ENCODE peak calls at places on chromosomes 3 and 15, in four cellular contexts. U is HepG2, P is GM12878, M is H1. I is an unnamed sample.

GRCh38 chr3:121111914-121112612 is 204.1 kb downstream of the STXBP5L start:
- DNase-seq in U (peak; percentile 14), M (peak; percentile 50), P (no peak), I (peak; percentile 14)

GRCh38 chr3:159818399-159818798 is 170.2 kb upstream of the IL12A start:
- DNase-seq in U (peak; percentile 31), P (no peak), M (peak; percentile 56), I (no peak)

GRCh38 chr3:55735976-55736375 is 248.9 kb upstream of the WNT5A start:
- DNase-seq in U (no peak), M (no peak), P (no peak), I (no peak)

GRCh38 chr3:49785565-49786356 is 581 bp downstream of the IP6K1 start:
- DNase-seq in M (no peak), P (no peak), U (no peak), I (no peak)

GRCh38 chr3:135565481-135565880 is 400.0 kb upstream of the PPP2R3A start:
- DNase-seq in M (no peak), U (no peak), P (no peak), I (no peak)

GRCh38 chr3:67614195-67614594 is 40.2 kb downstream of the SUCLG2 start:
- DNase-seq in U (no peak), M (no peak), P (no peak), I (no peak)

GRCh38 chr3:136659253-136659652 is 92.9 kb downstream of the STAG1 start:
- DNase-seq in U (no peak), P (no peak), M (no peak), I (peak; percentile 37)

GRCh38 chr3:122200681-122201080 is 17.2 kb downstream of the CASR start:
- DNase-seq in M (no peak), U (no peak), P (no peak), I (no peak)

GRCh38 chr15:77486542-77487478 is 66.1 kb downstream of the HMG20A start:
- DNase-seq in P (no peak), U (no peak), M (no peak), I (no peak)

GRCh38 chr15:93203036-93203435 is 114.0 kb upstream of the RGMA start:
- DNase-seq in M (peak; percentile 35), U (no peak), P (no peak), I (no peak)

GRCh38 chr15:48530528-48530927 is 115.0 kb downstream of the FBN1 start:
- DNase-seq in U (no peak), P (no peak), M (no peak), I (no peak)

GRCh38 chr3:123028233-123028828 is 768 bp upstream of the SEMA5B start:
- DNase-seq in M (no peak), P (no peak), U (peak; percentile 13), I (peak; percentile 81)

GRCh38 chr15:59550961-59551360 is 60.6 kb upstream of the GCNT3 start:
- DNase-seq in U (peak; percentile 46), P (no peak), M (no peak), I (no peak)

GRCh38 chr15:48185527-48185926 is 5.9 kb upstream of the CTXN2 start:
- DNase-seq in M (no peak), U (no peak), P (no peak), I (no peak)

GRCh38 chr15:70829366-70830166 is 24.4 kb downstream of the LARP6 start:
- DNase-seq in M (no peak), U (no peak), P (no peak), I (no peak)

GRCh38 chr3:35296533-35296932 is 342.8 kb upstream of the ARPP21 start:
- DNase-seq in U (no peak), M (no peak), P (no peak), I (no peak)

GRCh38 chr3:141710888-141711616 is 27.0 kb upstream of the RNF7 start:
- DNase-seq in U (no peak), M (no peak), P (no peak), I (no peak)

GRCh38 chr3:40877651-40878463 is 321.4 kb upstream of the CTNNB1 start:
- DNase-seq in M (no peak), P (no peak), U (peak; percentile 12), I (no peak)

GRCh38 chr3:2476996-2477395 is 378.3 kb downstream of the CNTN4 start:
- DNase-seq in P (no peak), M (no peak), U (no peak), I (no peak)

GRCh38 chr3:43638594-43639447 is 17.0 kb upstream of the ANO10 start:
- DNase-seq in P (no peak), M (no peak), U (no peak), I (peak; percentile 44)

GRCh38 chr3:98884675-98885371 is 16.7 kb downstream of the DCBLD2 start:
- DNase-seq in U (no peak), M (no peak), P (no peak), I (no peak)

GRCh38 chr3:46369675-46370132 is 1.0 kb upstream of the CCR5 start:
- DNase-seq in M (no peak), P (no peak), U (no peak), I (no peak)

GRCh38 chr3:62749130-62749529 is 126.1 kb downstream of the CADPS start:
- DNase-seq in P (no peak), U (no peak), M (no peak), I (no peak)

GRCh38 chr3:170078620-170079281 is 41.0 kb downstream of the GPR160 start:
- DNase-seq in P (no peak), U (peak; percentile 83), M (no peak), I (no peak)

GRCh38 chr3:161560006-161560637 is 63.5 kb downstream of the OTOL1 start:
- DNase-seq in U (peak; percentile 28), P (no peak), M (peak; percentile 62), I (peak; percentile 52)

GRCh38 chr3:150495563-150496168 is 50.6 kb downstream of the SERP1 start:
- DNase-seq in U (peak; percentile 32), M (no peak), P (no peak), I (peak; percentile 33)

GRCh38 chr3:71392277-71392676 is 191.3 kb downstream of the FOXP1 start:
- DNase-seq in U (no peak), P (no peak), M (no peak), I (no peak)

GRCh38 chr3:71389191-71389590 is 194.3 kb downstream of the FOXP1 start:
- DNase-seq in P (no peak), U (no peak), M (no peak), I (no peak)

GRCh38 chr3:71389911-71390573 is 193.5 kb downstream of the FOXP1 start:
- DNase-seq in M (no peak), P (no peak), U (peak; percentile 39), I (no peak)

GRCh38 chr3:71393093-71393492 is 190.4 kb downstream of the FOXP1 start:
- DNase-seq in U (no peak), M (no peak), P (no peak), I (no peak)

GRCh38 chr3:71391361-71391760 is 192.2 kb downstream of the FOXP1 start:
- DNase-seq in P (no peak), M (no peak), U (no peak), I (no peak)
- TF ChIP-seq SUZ12 in P (no peak), M (no peak), U (no peak), I (no peak)

GRCh38 chr3:175274474-175275218 is 415.5 kb downstream of the NAALADL2 start:
- DNase-seq in P (no peak), M (no peak), U (no peak), I (no peak)

GRCh38 chr3:175269394-175269793 is 410.3 kb downstream of the NAALADL2 start:
- DNase-seq in P (no peak), U (no peak), M (no peak), I (no peak)

GRCh38 chr3:175270199-175270837 is 411.2 kb downstream of the NAALADL2 start:
- DNase-seq in U (no peak), P (no peak), M (no peak), I (peak; percentile 35)

GRCh38 chr3:175273573-175273972 is 414.4 kb downstream of the NAALADL2 start:
- DNase-seq in M (no peak), U (no peak), P (no peak), I (no peak)

GRCh38 chr3:175274056-175274455 is 414.9 kb downstream of the NAALADL2 start:
- DNase-seq in P (peak; percentile 93), U (no peak), M (no peak), I (no peak)
- TF ChIP-seq SP1 in P (peak; percentile 51), U (no peak), M (no peak), I (no peak)

GRCh38 chr3:13223574-13224237 is 150.5 kb upstream of the IQSEC1 start:
- DNase-seq in M (no peak), U (peak; percentile 79), P (no peak), I (no peak)
- TF ChIP-seq SUZ12 in M (no peak), U (no peak), P (no peak), I (no peak)

DNA sequence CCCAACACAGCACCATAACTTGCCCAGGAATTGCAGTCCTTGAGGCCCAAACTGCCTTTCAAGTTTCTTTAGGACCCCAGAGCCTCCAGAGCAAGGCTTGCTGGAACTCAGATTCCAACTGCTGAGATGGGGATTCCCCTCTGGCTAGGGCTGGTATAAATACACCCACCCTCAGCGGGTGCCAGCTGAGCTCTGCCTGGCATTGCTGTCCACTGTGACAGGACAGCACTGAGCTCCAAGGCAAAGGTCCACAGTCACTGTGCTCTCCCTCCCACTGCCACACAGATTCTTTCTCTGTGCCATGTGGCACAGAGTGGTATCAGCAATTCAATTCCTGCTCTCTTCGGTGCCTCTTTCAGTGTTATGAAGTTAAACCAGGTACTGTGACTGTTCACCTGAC is 304.2 kb upstream of the LMCD1 start:
- DNase-seq in P (no peak), M (no peak), U (no peak), I (no peak)
- TF ChIP-seq SP1 in P (no peak), M (no peak), U (no peak), I (no peak)

GRCh38 chr3:147921044-147921443 is 511.9 kb downstream of the ZIC1 start:
- DNase-seq in U (no peak), M (no peak), P (no peak), I (no peak)
- TF ChIP-seq SUZ12 in U (no peak), M (no peak), P (no peak), I (no peak)

GRCh38 chr15:79124388-79124787 is 33.8 kb upstream of the RASGRF1 start:
- DNase-seq in P (no peak), U (no peak), M (no peak), I (no peak)
- TF ChIP-seq SP1 in P (no peak), U (no peak), M (no peak), I (no peak)

DNA sequence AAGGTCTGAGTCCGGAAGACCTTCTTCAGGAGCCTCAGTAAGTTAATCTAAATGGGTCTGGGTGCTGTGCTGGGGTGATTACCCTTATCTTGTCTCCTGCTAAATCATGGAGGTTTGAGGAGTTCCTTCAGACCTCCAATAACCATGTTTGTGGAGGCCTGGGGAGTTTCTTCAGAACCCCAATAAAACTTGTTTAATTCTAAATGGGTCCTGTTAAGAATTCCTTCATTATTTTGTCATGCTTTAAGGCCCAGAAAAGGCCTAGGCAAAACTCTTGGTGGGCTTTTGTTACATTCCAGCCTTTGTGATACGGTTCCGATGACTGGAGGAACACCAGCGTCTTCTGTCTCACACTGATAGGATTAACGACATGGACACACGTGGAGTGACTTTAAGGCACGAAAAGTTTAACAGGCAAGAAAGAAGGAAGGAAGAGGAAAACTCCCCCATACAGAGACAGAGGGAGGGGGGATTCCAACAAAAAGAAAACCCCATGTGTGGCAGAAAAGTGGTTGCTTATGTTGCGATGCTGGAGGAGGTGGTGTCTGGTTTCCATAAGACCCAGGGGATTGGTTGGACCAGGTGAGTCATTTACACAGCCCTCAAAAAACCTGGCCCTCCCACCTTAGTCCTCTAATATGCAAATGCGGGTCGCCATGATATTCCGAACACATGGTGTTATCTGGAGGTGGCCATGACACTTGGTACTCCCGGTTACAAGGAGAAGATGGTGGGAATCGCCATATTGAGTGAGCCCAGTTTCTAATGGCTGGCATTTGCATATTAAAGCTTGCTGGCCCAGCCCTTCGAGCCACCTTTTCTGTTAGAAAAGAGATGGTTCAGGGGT is 72.6 kb upstream of the MFGE8 start:
- DNase-seq in P (no peak), M (peak; percentile 64), U (no peak), I (no peak)
- TF ChIP-seq SUZ12 in P (no peak), M (no peak), U (no peak), I (no peak)